ENCODE peak calls at places on chromosomes 12 and 14, in six cellular contexts. One of them, this sample, is unnamed.

GRCh38 chr14:69559581-69560011 is 15.1 kb downstream of the CCDC177 start:
- DNase-seq in mesothelial cell of epicardium: no peak
- DNase-seq in neural progenitor cell: peak
- DNase-seq in HCT116: no peak
- DNase-seq in HFF-Myc: no peak
- DNase-seq in CD4-positive, alpha-beta T cell: no peak
- DNase-seq in this sample: no peak

GRCh38 chr14:100621806-100622205 is 34.6 kb upstream of the BEGAIN start:
- DNase-seq in mesothelial cell of epicardium: no peak
- DNase-seq in neural progenitor cell: no peak
- DNase-seq in HCT116: peak
- DNase-seq in HFF-Myc: no peak
- DNase-seq in CD4-positive, alpha-beta T cell: no peak
- DNase-seq in this sample: no peak

GRCh38 chr14:101796479-101796878 is 35.0 kb downstream of the PPP2R5C start:
- DNase-seq in mesothelial cell of epicardium: no peak
- DNase-seq in neural progenitor cell: no peak
- DNase-seq in HCT116: no peak
- DNase-seq in HFF-Myc: no peak
- DNase-seq in CD4-positive, alpha-beta T cell: no peak
- DNase-seq in this sample: no peak

GRCh38 chr14:47278233-47278842 is 397.1 kb downstream of the MDGA2 start:
- DNase-seq in mesothelial cell of epicardium: peak
- DNase-seq in neural progenitor cell: peak
- DNase-seq in HCT116: peak
- DNase-seq in HFF-Myc: no peak
- DNase-seq in CD4-positive, alpha-beta T cell: no peak
- DNase-seq in this sample: peak

GRCh38 chr12:54418441-54419087 is 502 bp downstream of the ITGA5 start:
- DNase-seq in mesothelial cell of epicardium: peak
- DNase-seq in neural progenitor cell: no peak
- DNase-seq in HCT116: no peak
- DNase-seq in HFF-Myc: no peak
- DNase-seq in CD4-positive, alpha-beta T cell: no peak
- DNase-seq in this sample: no peak

GRCh38 chr12:120835657-120836056 is 68.5 kb downstream of the SPPL3 start:
- DNase-seq in mesothelial cell of epicardium: no peak
- DNase-seq in neural progenitor cell: no peak
- DNase-seq in HCT116: no peak
- DNase-seq in HFF-Myc: no peak
- DNase-seq in CD4-positive, alpha-beta T cell: no peak
- DNase-seq in this sample: no peak

GRCh38 chr12:115943630-115944391 is 333.7 kb downstream of the MED13L start:
- DNase-seq in mesothelial cell of epicardium: no peak
- DNase-seq in neural progenitor cell: no peak
- DNase-seq in HCT116: no peak
- DNase-seq in HFF-Myc: no peak
- DNase-seq in CD4-positive, alpha-beta T cell: no peak
- DNase-seq in this sample: no peak

GRCh38 chr12:62898568-62898967 is 36.4 kb downstream of the PPM1H start:
- DNase-seq in mesothelial cell of epicardium: no peak
- DNase-seq in neural progenitor cell: no peak
- DNase-seq in HCT116: no peak
- DNase-seq in HFF-Myc: no peak
- DNase-seq in CD4-positive, alpha-beta T cell: no peak
- DNase-seq in this sample: no peak

GRCh38 chr12:51686727-51687126 is 95.7 kb downstream of the SCN8A start:
- DNase-seq in mesothelial cell of epicardium: no peak
- DNase-seq in neural progenitor cell: no peak
- DNase-seq in HCT116: no peak
- DNase-seq in HFF-Myc: no peak
- DNase-seq in CD4-positive, alpha-beta T cell: no peak
- DNase-seq in this sample: no peak

GRCh38 chr14:57865450-57866198 is at the start of gene SLC35F4:
- DNase-seq in mesothelial cell of epicardium: peak
- DNase-seq in neural progenitor cell: peak
- DNase-seq in HCT116: no peak
- DNase-seq in HFF-Myc: no peak
- DNase-seq in CD4-positive, alpha-beta T cell: no peak
- DNase-seq in this sample: peak

GRCh38 chr12:54988402-54989054 is 4.0 kb upstream of the TESPA1 start:
- DNase-seq in mesothelial cell of epicardium: peak
- DNase-seq in neural progenitor cell: no peak
- DNase-seq in HCT116: no peak
- DNase-seq in HFF-Myc: no peak
- DNase-seq in CD4-positive, alpha-beta T cell: no peak
- DNase-seq in this sample: no peak

GRCh38 chr12:66423290-66423689 is 121.0 kb downstream of the HELB start:
- DNase-seq in mesothelial cell of epicardium: no peak
- DNase-seq in neural progenitor cell: no peak
- DNase-seq in HCT116: no peak
- DNase-seq in HFF-Myc: no peak
- DNase-seq in CD4-positive, alpha-beta T cell: no peak
- DNase-seq in this sample: no peak

GRCh38 chr12:56128669-56129209 is 672 bp downstream of the ESYT1 start:
- DNase-seq in mesothelial cell of epicardium: no peak
- DNase-seq in neural progenitor cell: no peak
- DNase-seq in HCT116: no peak
- DNase-seq in HFF-Myc: no peak
- DNase-seq in CD4-positive, alpha-beta T cell: no peak
- DNase-seq in this sample: peak

GRCh38 chr12:51863921-51864700 is 15.6 kb upstream of the FIGNL2 start:
- DNase-seq in mesothelial cell of epicardium: peak
- DNase-seq in neural progenitor cell: peak
- DNase-seq in HCT116: no peak
- DNase-seq in HFF-Myc: no peak
- DNase-seq in CD4-positive, alpha-beta T cell: no peak
- DNase-seq in this sample: peak

GRCh38 chr14:103594265-103594664 is 31.5 kb downstream of the COA8 start:
- DNase-seq in mesothelial cell of epicardium: no peak
- DNase-seq in neural progenitor cell: peak
- DNase-seq in HCT116: no peak
- DNase-seq in HFF-Myc: no peak
- DNase-seq in CD4-positive, alpha-beta T cell: no peak
- DNase-seq in this sample: no peak

GRCh38 chr12:107775093-107775721 is 703 bp downstream of the ASCL4 start:
- DNase-seq in mesothelial cell of epicardium: peak
- DNase-seq in neural progenitor cell: peak
- DNase-seq in HCT116: no peak
- DNase-seq in HFF-Myc: no peak
- DNase-seq in CD4-positive, alpha-beta T cell: no peak
- DNase-seq in this sample: no peak

GRCh38 chr14:81727243-81727642 is 193.6 kb upstream of the SEL1L start:
- DNase-seq in mesothelial cell of epicardium: peak
- DNase-seq in neural progenitor cell: no peak
- DNase-seq in HCT116: no peak
- DNase-seq in HFF-Myc: no peak
- DNase-seq in CD4-positive, alpha-beta T cell: no peak
- DNase-seq in this sample: no peak

GRCh38 chr14:54568821-54569591 is 2.1 kb downstream of the SAMD4A start:
- DNase-seq in mesothelial cell of epicardium: no peak
- DNase-seq in neural progenitor cell: peak
- DNase-seq in HCT116: no peak
- DNase-seq in HFF-Myc: no peak
- DNase-seq in CD4-positive, alpha-beta T cell: no peak
- DNase-seq in this sample: no peak

DNA sequence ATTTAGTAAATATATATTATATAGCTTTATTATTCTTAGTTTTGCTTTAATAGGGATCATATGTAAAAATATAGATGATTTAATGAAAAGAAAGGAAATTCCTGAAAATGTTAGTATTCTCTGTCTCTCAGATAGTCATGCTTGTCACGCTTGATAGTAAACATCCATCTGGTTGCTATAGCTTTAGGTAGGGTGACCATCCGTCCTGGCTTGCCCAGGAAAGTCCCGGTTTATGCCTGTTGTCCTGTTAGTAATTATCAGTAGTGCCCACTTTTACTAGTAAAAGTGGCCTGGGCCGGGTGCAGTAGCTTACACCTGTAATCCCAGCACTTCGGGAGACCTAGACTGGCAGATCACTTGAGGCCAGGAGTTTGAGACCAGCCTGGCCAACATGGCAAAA is 23.8 kb downstream of the CFAP54 start:
- DNase-seq in mesothelial cell of epicardium: no peak
- DNase-seq in neural progenitor cell: no peak
- DNase-seq in HCT116: no peak
- DNase-seq in HFF-Myc: no peak
- DNase-seq in CD4-positive, alpha-beta T cell: no peak
- DNase-seq in this sample: no peak
- TF ChIP-seq CTCF in mesothelial cell of epicardium: no peak
- TF ChIP-seq CTCF in neural progenitor cell: no peak
- TF ChIP-seq CTCF in HCT116: no peak
- TF ChIP-seq CTCF in HFF-Myc: no peak
- TF ChIP-seq CTCF in CD4-positive, alpha-beta T cell: no peak
- TF ChIP-seq CTCF in this sample: no peak

GRCh38 chr14:31921741-31922140 is 155.4 kb upstream of the ARHGAP5 start:
- DNase-seq in mesothelial cell of epicardium: no peak
- DNase-seq in neural progenitor cell: no peak
- DNase-seq in HCT116: no peak
- DNase-seq in HFF-Myc: no peak
- DNase-seq in CD4-positive, alpha-beta T cell: no peak
- DNase-seq in this sample: no peak

GRCh38 chr14:31927348-31927826 is 149.7 kb upstream of the ARHGAP5 start:
- DNase-seq in mesothelial cell of epicardium: no peak
- DNase-seq in neural progenitor cell: peak
- DNase-seq in HCT116: no peak
- DNase-seq in HFF-Myc: peak
- DNase-seq in CD4-positive, alpha-beta T cell: no peak
- DNase-seq in this sample: no peak

GRCh38 chr14:31926652-31927347 is 150.3 kb upstream of the ARHGAP5 start:
- DNase-seq in mesothelial cell of epicardium: no peak
- DNase-seq in neural progenitor cell: no peak
- DNase-seq in HCT116: no peak
- DNase-seq in HFF-Myc: no peak
- DNase-seq in CD4-positive, alpha-beta T cell: no peak
- DNase-seq in this sample: no peak

GRCh38 chr14:31930070-31930469 is 147.0 kb upstream of the ARHGAP5 start:
- DNase-seq in mesothelial cell of epicardium: no peak
- DNase-seq in neural progenitor cell: no peak
- DNase-seq in HCT116: no peak
- DNase-seq in HFF-Myc: no peak
- DNase-seq in CD4-positive, alpha-beta T cell: no peak
- DNase-seq in this sample: no peak

GRCh38 chr14:31926123-31926522 is 151.0 kb upstream of the ARHGAP5 start:
- DNase-seq in mesothelial cell of epicardium: no peak
- DNase-seq in neural progenitor cell: peak
- DNase-seq in HCT116: peak
- DNase-seq in HFF-Myc: no peak
- DNase-seq in CD4-positive, alpha-beta T cell: no peak
- DNase-seq in this sample: peak
- TF ChIP-seq CTCF in mesothelial cell of epicardium: peak
- TF ChIP-seq CTCF in neural progenitor cell: peak
- TF ChIP-seq CTCF in HCT116: peak
- TF ChIP-seq CTCF in HFF-Myc: peak
- TF ChIP-seq CTCF in CD4-positive, alpha-beta T cell: peak
- TF ChIP-seq CTCF in this sample: peak

DNA sequence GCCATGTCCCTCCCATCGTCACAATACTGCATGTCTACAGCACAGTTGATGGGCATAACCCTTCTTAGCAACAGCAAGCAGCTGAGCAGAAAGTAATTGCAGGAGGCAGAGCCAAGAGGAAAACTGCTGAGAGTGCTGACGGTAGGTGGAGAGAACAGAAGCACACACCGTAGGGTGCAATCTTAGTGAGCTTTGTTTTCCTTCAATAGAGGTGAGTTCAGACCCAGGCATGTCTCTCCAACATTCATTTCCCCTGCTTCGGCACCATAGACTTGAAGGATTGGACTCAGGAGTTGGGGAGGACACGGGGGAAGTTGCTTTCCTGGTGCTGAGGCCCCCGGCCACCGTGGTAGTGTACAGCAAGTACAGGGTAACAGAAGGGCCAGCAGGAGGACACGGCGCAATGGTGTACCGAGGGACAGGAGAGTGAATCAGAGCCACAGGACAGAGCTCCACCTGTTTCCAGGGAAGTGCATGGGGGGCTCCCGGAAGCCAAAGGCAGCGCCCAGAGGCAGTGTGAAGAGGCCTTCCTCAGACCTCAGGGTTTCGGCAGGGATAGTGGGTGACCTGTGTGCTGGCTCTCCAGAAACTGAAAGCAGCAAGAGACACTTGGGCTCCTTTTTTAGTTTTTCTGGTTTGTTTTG is 36.3 kb upstream of the SINHCAF start:
- DNase-seq in mesothelial cell of epicardium: no peak
- DNase-seq in neural progenitor cell: peak
- DNase-seq in HCT116: no peak
- DNase-seq in HFF-Myc: no peak
- DNase-seq in CD4-positive, alpha-beta T cell: no peak
- DNase-seq in this sample: no peak
- TF ChIP-seq CTCF in mesothelial cell of epicardium: no peak
- TF ChIP-seq CTCF in neural progenitor cell: peak
- TF ChIP-seq CTCF in HCT116: no peak
- TF ChIP-seq CTCF in HFF-Myc: no peak
- TF ChIP-seq CTCF in CD4-positive, alpha-beta T cell: no peak
- TF ChIP-seq CTCF in this sample: no peak

GRCh38 chr14:67886221-67886620 is 66.6 kb downstream of the RAD51B start:
- DNase-seq in mesothelial cell of epicardium: no peak
- DNase-seq in neural progenitor cell: no peak
- DNase-seq in HCT116: no peak
- DNase-seq in HFF-Myc: no peak
- DNase-seq in CD4-positive, alpha-beta T cell: no peak
- DNase-seq in this sample: no peak

GRCh38 chr14:67887478-67887877 is 67.9 kb downstream of the RAD51B start:
- DNase-seq in mesothelial cell of epicardium: no peak
- DNase-seq in neural progenitor cell: no peak
- DNase-seq in HCT116: no peak
- DNase-seq in HFF-Myc: no peak
- DNase-seq in CD4-positive, alpha-beta T cell: no peak
- DNase-seq in this sample: no peak

GRCh38 chr14:67881225-67881624 is 61.6 kb downstream of the RAD51B start:
- DNase-seq in mesothelial cell of epicardium: no peak
- DNase-seq in neural progenitor cell: no peak
- DNase-seq in HCT116: no peak
- DNase-seq in HFF-Myc: no peak
- DNase-seq in CD4-positive, alpha-beta T cell: no peak
- DNase-seq in this sample: peak

GRCh38 chr14:67882973-67883372 is 63.4 kb downstream of the RAD51B start:
- DNase-seq in mesothelial cell of epicardium: no peak
- DNase-seq in neural progenitor cell: no peak
- DNase-seq in HCT116: no peak
- DNase-seq in HFF-Myc: no peak
- DNase-seq in CD4-positive, alpha-beta T cell: no peak
- DNase-seq in this sample: no peak

DNA sequence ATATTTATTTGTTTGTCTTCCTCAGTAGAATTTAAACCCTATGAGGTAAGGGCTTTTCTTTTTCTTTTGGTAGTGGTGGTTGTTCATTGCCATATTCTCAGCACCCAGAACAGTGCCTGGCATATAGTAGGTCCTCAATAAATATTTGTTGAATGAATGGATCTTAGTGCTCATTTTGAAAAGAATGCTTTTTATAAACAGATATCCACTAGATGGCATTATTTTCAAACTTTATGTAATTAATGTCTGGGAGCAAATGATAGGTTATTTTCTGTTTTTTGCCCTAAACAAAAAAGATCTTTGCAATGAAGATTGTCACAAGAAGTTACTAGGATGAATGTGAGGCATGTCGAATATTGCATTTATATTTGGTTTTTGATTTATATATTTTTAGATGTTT is 64.1 kb downstream of the RAD51B start:
- DNase-seq in mesothelial cell of epicardium: no peak
- DNase-seq in neural progenitor cell: no peak
- DNase-seq in HCT116: no peak
- DNase-seq in HFF-Myc: no peak
- DNase-seq in CD4-positive, alpha-beta T cell: no peak
- DNase-seq in this sample: no peak
- TF ChIP-seq CTCF in mesothelial cell of epicardium: peak
- TF ChIP-seq CTCF in neural progenitor cell: peak
- TF ChIP-seq CTCF in HCT116: peak
- TF ChIP-seq CTCF in HFF-Myc: no peak
- TF ChIP-seq CTCF in CD4-positive, alpha-beta T cell: no peak
- TF ChIP-seq CTCF in this sample: peak

This sample was measured in GM10248.